ENCODE peak calls at places on chromosome 18, in five cellular contexts. One of them, this sample, is unnamed.
A peak's percentile ranks its signal among the peaks of the same experiment; 100 is the strongest.

GRCh38 chr18:49072524-49072934 is 121.8 kb upstream of the SMAD7 start:
- DNase-seq in Panc1: no peak
- DNase-seq in astrocyte: no peak
- DNase-seq in neural crest cell: no peak
- DNase-seq in left lobe of liver: peak; percentile 69
- DNase-seq in this sample: no peak

GRCh38 chr18:8711736-8712135 is 6.4 kb downstream of the MTCL1 start:
- DNase-seq in Panc1: no peak
- DNase-seq in astrocyte: no peak
- DNase-seq in neural crest cell: no peak
- DNase-seq in left lobe of liver: no peak
- DNase-seq in this sample: no peak

GRCh38 chr18:74540689-74541421 is 6.6 kb downstream of the CNDP1 start:
- DNase-seq in Panc1: no peak
- DNase-seq in astrocyte: no peak
- DNase-seq in neural crest cell: no peak
- DNase-seq in left lobe of liver: peak; percentile 40
- DNase-seq in this sample: no peak

GRCh38 chr18:6566338-6566911 is 151.7 kb upstream of the L3MBTL4 start:
- DNase-seq in Panc1: no peak
- DNase-seq in astrocyte: no peak
- DNase-seq in neural crest cell: no peak
- DNase-seq in left lobe of liver: no peak
- DNase-seq in this sample: peak; percentile 36

GRCh38 chr18:44715245-44715644 is 34.6 kb downstream of the SETBP1 start:
- DNase-seq in Panc1: no peak
- DNase-seq in astrocyte: peak; percentile 78
- DNase-seq in neural crest cell: no peak
- DNase-seq in left lobe of liver: no peak
- DNase-seq in this sample: peak; percentile 28

GRCh38 chr18:29172151-29173015 is 995.5 kb upstream of the CDH2 start:
- DNase-seq in Panc1: no peak
- DNase-seq in astrocyte: no peak
- DNase-seq in neural crest cell: no peak
- DNase-seq in left lobe of liver: no peak
- DNase-seq in this sample: no peak

GRCh38 chr18:46071894-46072867 is at the start of gene PSTPIP2:
- DNase-seq in Panc1: no peak
- DNase-seq in astrocyte: peak; percentile 46
- DNase-seq in neural crest cell: peak; percentile 62
- DNase-seq in left lobe of liver: peak; percentile 75
- DNase-seq in this sample: no peak

GRCh38 chr18:3454365-3455089 is 4.6 kb downstream of the TGIF1 start:
- DNase-seq in Panc1: no peak
- DNase-seq in astrocyte: peak; percentile 67
- DNase-seq in neural crest cell: peak; percentile 26
- DNase-seq in left lobe of liver: peak; percentile 53
- DNase-seq in this sample: peak; percentile 74